ENCODE peak calls at places on chromosomes 1 and 21, in six cellular contexts. E is K562, K is HepG2, G is HCT116, W is GM12878, R is H1. S is an unnamed sample.

GRCh38 chr1:162094271-162094670 is 24.8 kb downstream of the NOS1AP start:
- DNase-seq in W (no peak), E (no peak), G (no peak), R (no peak), K (no peak), S (no peak)

GRCh38 chr1:29055160-29055559 is 68.5 kb downstream of the TMEM200B start:
- DNase-seq in R (no peak), E (no peak), W (no peak), K (no peak), G (no peak), S (no peak)

GRCh38 chr1:100578201-100578600 is 40.3 kb downstream of the GPR88 start:
- DNase-seq in G (no peak), K (no peak), E (no peak), W (no peak), R (no peak), S (no peak)

GRCh38 chr1:201147396-201148015 is 6.8 kb downstream of the TMEM9 start:
- DNase-seq in R (no peak), K (no peak), E (no peak), W (no peak), G (no peak), S (no peak)

GRCh38 chr1:87792094-87792493 is 463.4 kb downstream of the LMO4 start:
- DNase-seq in R (no peak), K (no peak), G (no peak), W (no peak), E (no peak), S (no peak)

GRCh38 chr1:153308540-153308939 is 4.2 kb downstream of the PGLYRP3 start:
- DNase-seq in E (no peak), K (no peak), R (no peak), W (no peak), G (no peak), S (no peak)

GRCh38 chr1:232684331-232685105 is 54.6 kb upstream of the SIPA1L2 start:
- DNase-seq in G (no peak), K (no peak), E (no peak), W (no peak), R (no peak), S (peak)

GRCh38 chr1:174150499-174150898 is 8.8 kb upstream of the RABGAP1L start:
- DNase-seq in K (no peak), R (no peak), E (no peak), G (no peak), W (no peak), S (no peak)

GRCh38 chr1:36919491-36920145 is 114.7 kb downstream of the GRIK3 start:
- DNase-seq in E (no peak), G (no peak), W (no peak), K (no peak), R (peak), S (no peak)

GRCh38 chr1:204446413-204447111 is 34.9 kb upstream of the PPP1R15B start:
- DNase-seq in G (no peak), W (no peak), R (peak), E (peak), K (peak), S (peak)

GRCh38 chr1:7630378-7630777 is 140.7 kb upstream of the VAMP3 start:
- DNase-seq in R (no peak), E (no peak), K (no peak), G (no peak), W (no peak), S (no peak)

GRCh38 chr1:170931650-170932049 is 3.7 kb upstream of the MROH9 start:
- DNase-seq in E (no peak), K (no peak), R (no peak), W (no peak), G (no peak), S (no peak)

GRCh38 chr1:195903203-195903602 is 705.0 kb downstream of the KCNT2 start:
- DNase-seq in E (peak), W (no peak), K (no peak), G (no peak), R (no peak), S (no peak)

GRCh38 chr1:195897072-195897471 is 711.2 kb downstream of the KCNT2 start:
- DNase-seq in E (peak), W (no peak), R (no peak), K (no peak), G (no peak), S (no peak)

GRCh38 chr1:195902779-195903178 is 705.5 kb downstream of the KCNT2 start:
- DNase-seq in E (peak), G (no peak), K (no peak), W (no peak), R (no peak), S (no peak)

GRCh38 chr1:195898924-195899323 is 709.3 kb downstream of the KCNT2 start:
- DNase-seq in R (no peak), G (no peak), K (no peak), W (no peak), E (peak), S (peak)

DNA sequence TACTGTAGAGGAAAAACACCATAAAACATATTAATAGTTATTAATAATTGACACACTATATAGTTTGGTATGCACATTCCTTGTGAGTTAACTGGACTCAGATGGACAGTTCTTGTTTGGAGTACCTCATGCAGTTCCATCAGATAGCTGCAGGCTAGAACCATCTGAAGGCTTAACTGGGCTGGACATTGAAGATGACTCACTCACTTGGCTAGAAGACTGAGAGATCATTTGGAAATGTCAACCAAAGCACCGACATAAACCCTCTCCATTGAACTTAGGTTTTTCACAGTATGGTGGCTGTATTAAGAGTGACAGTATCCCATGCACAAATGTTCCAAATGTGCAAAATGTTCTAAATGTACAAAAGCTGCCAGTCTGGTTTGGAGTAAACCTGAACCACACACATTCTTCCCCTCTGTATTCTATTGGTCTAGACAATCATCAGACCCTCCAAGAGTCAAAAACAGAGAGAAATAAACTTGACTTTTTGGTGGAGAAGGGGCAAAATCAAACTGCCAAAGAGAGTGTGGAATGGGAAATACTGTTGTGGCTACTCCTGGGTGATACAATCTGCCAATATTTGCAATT is 708.4 kb downstream of the KCNT2 start:
- DNase-seq in G (no peak), K (no peak), W (no peak), R (no peak), E (peak), S (no peak)
- TF ChIP-seq MAX in G (no peak), K (no peak), W (no peak), R (no peak), E (no peak), S (no peak)

GRCh38 chr21:32448803-32449594 is 36.5 kb downstream of the EVA1C start:
- DNase-seq in G (no peak), W (no peak), E (no peak), R (no peak), K (no peak), S (no peak)
- TF ChIP-seq EZH2 in G (no peak), W (no peak), E (no peak), R (no peak), K (no peak), S (no peak)

DNA sequence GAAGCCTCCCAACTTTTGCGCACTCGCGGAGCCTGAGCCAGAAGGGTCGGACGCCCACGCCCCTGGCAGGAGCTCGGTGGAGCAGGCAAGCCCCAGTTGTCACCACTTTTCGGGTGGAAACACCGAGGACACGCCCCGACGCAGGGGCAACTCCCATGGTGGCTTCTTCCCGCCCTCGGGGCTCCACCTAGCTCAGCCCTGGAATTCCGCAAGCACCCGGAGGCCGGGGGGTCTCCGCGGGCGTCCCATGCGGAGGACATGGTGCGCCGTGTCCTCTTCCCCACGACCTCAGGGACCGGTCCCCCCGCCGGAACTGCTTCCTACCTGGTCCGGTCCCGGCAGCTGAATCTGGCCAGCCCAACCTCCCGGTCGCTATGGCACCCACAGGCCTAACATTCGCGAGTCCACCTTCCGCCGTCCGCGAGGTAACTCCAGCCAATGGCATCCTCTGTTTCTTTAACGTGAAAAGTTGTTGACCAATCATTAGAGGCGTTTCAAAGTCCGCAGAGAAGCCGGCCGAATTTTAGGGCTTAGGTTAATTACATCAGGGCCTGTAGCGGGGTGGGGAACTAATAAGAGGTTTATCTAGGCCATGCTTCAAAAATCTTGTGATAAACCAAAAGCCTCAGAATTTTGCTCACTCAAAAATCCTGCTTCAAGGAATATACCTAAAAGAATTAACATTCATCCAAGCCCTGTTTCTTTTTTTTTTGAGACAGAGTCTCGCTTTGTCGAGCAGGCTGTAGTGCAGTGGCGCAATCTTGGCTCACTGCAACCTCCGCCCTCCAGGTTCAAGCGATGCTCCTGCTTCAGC is at the start of gene STPG1:
- DNase-seq in K (peak), G (peak), R (peak), E (peak), W (peak), S (peak)
- TF ChIP-seq POLR2A in K (peak), G (no peak), R (peak), E (peak), W (peak), S (no peak)

DNA sequence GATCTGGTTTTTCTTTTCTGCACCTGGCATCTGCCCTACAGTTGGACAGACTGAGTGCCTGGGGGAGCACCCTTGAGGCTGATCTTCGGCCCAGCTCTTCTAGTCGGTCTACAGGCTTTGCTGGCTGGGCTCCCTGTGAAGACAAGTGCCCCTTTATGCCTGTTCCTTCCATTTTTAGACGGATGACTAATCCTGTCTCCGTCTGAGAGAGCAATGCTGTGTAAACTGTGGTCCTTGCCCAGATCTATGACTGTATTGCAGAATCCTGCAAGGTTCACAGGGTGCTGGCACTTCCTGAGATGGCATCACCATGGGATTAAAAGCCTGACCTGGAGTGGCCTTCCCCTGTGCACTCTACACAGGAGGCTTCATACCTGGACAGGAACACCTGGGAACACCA is 47.6 kb upstream of the SAMD13 start:
- DNase-seq in G (peak), E (no peak), K (peak), R (no peak), W (no peak), S (peak)
- TF ChIP-seq MAX in G (peak), E (no peak), K (no peak), R (no peak), W (no peak), S (no peak)

DNA sequence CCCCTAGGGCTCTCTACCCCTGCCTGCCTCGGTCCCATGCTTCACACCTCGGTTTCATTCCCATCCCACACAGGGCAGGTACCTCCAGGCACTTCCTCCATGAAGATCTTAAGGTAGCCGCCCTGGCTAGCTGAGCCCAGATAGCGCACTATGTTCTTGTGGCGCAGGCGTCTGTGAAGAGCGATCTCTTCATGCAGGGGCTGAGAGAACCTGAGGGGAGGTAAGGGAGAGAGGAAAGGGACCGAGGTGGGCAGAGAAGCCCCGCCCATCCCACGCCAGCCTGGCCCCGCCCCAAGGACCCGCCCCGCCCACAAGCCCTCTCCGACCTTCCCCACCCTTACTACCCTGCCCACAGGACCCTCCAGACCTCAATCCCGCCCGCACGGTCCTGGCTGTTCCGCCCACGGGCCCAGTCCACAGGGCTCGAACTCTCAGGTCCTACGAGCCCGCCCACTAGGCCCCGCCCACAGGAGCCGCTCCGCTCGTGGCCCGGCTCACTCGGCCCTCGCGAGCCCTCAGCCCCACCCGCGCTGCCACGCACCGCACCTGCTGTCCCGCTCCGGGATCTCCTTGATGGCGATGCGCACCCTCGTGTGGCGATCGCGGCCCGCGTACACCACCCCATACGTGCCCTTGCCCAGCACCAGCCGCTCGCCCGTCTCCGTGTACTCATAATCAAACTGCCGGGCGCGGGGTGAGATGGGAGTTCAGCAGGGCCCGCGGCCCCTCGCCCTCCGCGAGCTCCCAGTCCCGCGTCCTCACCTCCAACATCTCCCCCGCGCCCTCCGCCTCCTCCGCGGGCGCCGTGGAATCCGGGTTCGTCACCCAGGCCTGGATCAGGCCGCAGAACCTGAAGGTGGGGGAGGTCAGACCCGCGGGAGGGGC is 6.4 kb downstream of the MAP3K6 start:
- DNase-seq in E (peak), G (no peak), R (peak), K (no peak), W (no peak), S (no peak)
- TF ChIP-seq EZH2 in E (no peak), G (no peak), R (peak), K (no peak), W (no peak), S (no peak)

GRCh38 chr1:26695417-26696190 is at the start of gene ARID1A:
- DNase-seq in W (peak), R (peak), G (peak), K (peak), E (peak), S (peak)
- TF ChIP-seq POLR2A in W (peak), R (peak), G (no peak), K (peak), E (peak), S (peak)

DNA sequence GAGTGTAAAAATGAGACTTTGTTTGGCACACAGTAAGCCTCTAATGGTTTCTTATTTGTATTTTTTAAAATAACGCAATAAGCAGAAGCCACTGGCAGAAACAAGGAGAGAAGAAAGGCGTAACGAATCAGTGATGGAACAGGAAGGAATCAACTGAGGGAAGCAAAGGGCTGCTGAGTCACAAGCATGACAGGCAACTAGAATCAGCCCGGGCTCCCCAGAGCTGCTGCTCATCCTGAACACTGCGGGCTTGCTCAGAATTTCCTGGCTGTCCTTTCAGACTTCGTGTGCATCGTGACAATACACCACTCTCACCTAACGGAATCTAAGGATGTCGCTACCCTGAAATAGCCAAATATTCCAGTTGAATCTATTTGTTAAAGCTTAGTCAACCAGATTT is 20.7 kb upstream of the RGS2 start:
- DNase-seq in G (no peak), K (no peak), E (peak), R (no peak), W (no peak), S (no peak)
- TF ChIP-seq MAX in G (no peak), K (no peak), E (no peak), R (no peak), W (no peak), S (no peak)

DNA sequence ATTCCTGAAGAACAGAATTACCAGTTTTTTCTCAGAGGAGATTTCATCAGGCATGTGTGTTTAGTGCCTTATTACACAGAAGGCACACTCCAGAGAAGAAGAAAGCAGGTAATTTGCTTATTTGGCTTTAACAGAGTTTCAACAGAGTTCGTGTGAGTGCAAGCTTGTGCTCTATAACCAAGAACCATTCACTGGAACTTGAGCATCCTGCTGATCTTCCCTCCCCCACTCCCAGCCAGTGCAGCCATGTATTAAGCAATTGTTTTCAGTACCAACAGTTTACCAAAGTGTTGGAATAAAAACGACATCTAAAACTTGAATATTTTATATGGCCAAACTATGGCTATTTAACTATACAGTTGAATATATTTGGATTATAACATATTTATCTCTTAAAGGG is 4.3 kb downstream of the MGST3 start:
- DNase-seq in K (no peak), W (no peak), E (no peak), R (no peak), G (no peak), S (no peak)
- TF ChIP-seq EZH2 in K (no peak), W (no peak), E (no peak), R (no peak), G (no peak), S (no peak)